ENCODE peak calls at places on chromosomes 13 and 19, in ten cellular contexts. V, X, Q, P, Z, G, L, W, J and K are unnamed samples.

GRCh38 chr19:30656520-30657100 is 284.4 kb downstream of the ZNF536 start:
- DNase-seq in V (no peak), X (no peak), Q (no peak), P (no peak), Z (no peak), G (no peak), L (no peak), W (no peak), J (no peak), K (no peak)

GRCh38 chr19:34189199-34189916 is 17.1 kb downstream of the LSM14A start:
- DNase-seq in V (no peak), X (no peak), Q (no peak), P (no peak), Z (no peak), G (no peak), L (no peak), W (no peak), J (no peak), K (no peak)

GRCh38 chr13:105410602-105411001 is 1124.9 kb downstream of the EFNB2 start:
- DNase-seq in V (peak; percentile 49), X (peak; percentile 74), Q (peak; percentile 19), P (peak; percentile 77), Z (peak; percentile 62), G (peak; percentile 45), L (peak; percentile 69), W (peak; percentile 40), J (no peak), K (peak; percentile 52)

GRCh38 chr13:49098771-49099512 is 121.2 kb upstream of the MLNR start:
- DNase-seq in V (no peak), X (no peak), Q (peak; percentile 38), P (peak; percentile 29), Z (no peak), G (peak; percentile 39), L (no peak), W (no peak), J (no peak), K (peak; percentile 65)

GRCh38 chr19:18292460-18292809 is 11.0 kb upstream of the JUND start:
- DNase-seq in V (no peak), X (no peak), Q (no peak), P (no peak), Z (no peak), G (no peak), L (peak; percentile 63), W (no peak), J (no peak), K (peak; percentile 34)

GRCh38 chr13:34587586-34587985 is 354.5 kb upstream of the NBEA start:
- DNase-seq in V (no peak), X (no peak), Q (no peak), P (no peak), Z (no peak), G (no peak), L (peak; percentile 38), W (no peak), J (no peak), K (no peak)

GRCh38 chr19:7152568-7152967 is 83.1 kb downstream of the ZNF557 start:
- DNase-seq in V (no peak), X (no peak), Q (peak; percentile 35), P (peak; percentile 24), Z (no peak), G (peak; percentile 37), L (peak; percentile 31), W (no peak), J (no peak), K (no peak)

GRCh38 chr19:5154129-5154798 is 185.4 kb downstream of the KDM4B start:
- DNase-seq in V (no peak), X (no peak), Q (peak; percentile 23), P (peak; percentile 64), Z (no peak), G (peak; percentile 26), L (no peak), W (peak; percentile 56), J (peak; percentile 63), K (peak; percentile 35)

GRCh38 chr19:37583340-37583739 is 11.3 kb downstream of the ZNF571 start:
- DNase-seq in V (no peak), X (no peak), Q (no peak), P (peak; percentile 2), Z (no peak), G (no peak), L (no peak), W (no peak), J (no peak), K (no peak)

GRCh38 chr19:36652958-36653357 is 13.7 kb downstream of the ZNF461 start:
- DNase-seq in V (no peak), X (no peak), Q (no peak), P (no peak), Z (no peak), G (no peak), L (no peak), W (no peak), J (no peak), K (no peak)

GRCh38 chr13:102261809-102262208 is 140.0 kb downstream of the FGF14 start:
- DNase-seq in V (no peak), X (no peak), Q (no peak), P (no peak), Z (no peak), G (no peak), L (no peak), W (no peak), J (no peak), K (no peak)

GRCh38 chr13:90713436-90714133 is 633.9 kb upstream of the MIR17HG start:
- DNase-seq in V (no peak), X (no peak), Q (no peak), P (no peak), Z (no peak), G (no peak), L (no peak), W (no peak), J (no peak), K (no peak)

GRCh38 chr13:53781941-53782340 is 753.3 kb downstream of the OLFM4 start:
- DNase-seq in V (no peak), X (no peak), Q (no peak), P (peak; percentile 46), Z (no peak), G (no peak), L (peak; percentile 29), W (no peak), J (no peak), K (no peak)

GRCh38 chr19:923551-924211 is 2.2 kb upstream of the ARID3A start:
- DNase-seq in V (no peak), X (no peak), Q (no peak), P (no peak), Z (no peak), G (no peak), L (no peak), W (no peak), J (no peak), K (no peak)

GRCh38 chr13:113390874-113391497 is 27.1 kb upstream of the GRTP1 start:
- DNase-seq in V (no peak), X (no peak), Q (no peak), P (no peak), Z (no peak), G (no peak), L (no peak), W (no peak), J (peak; percentile 21), K (no peak)

GRCh38 chr13:97119899-97120745 is 102.0 kb upstream of the MBNL2 start:
- DNase-seq in V (no peak), X (no peak), Q (peak; percentile 84), P (no peak), Z (no peak), G (no peak), L (no peak), W (no peak), J (no peak), K (no peak)
- H3K4me1 ChIP-seq in V (peaks cover 4% of the 10 kb centered on the region), X (peaks cover 59% of the 10 kb centered on the region), Q (peaks cover 50% of the 10 kb centered on the region), P (peaks cover 11% of the 10 kb centered on the region), Z (peaks cover 6% of the 10 kb centered on the region), G (peaks cover 69% of the 10 kb centered on the region), L (peaks cover 10% of the 10 kb centered on the region), W (peaks cover 22% of the 10 kb centered on the region), J (peaks cover 38% of the 10 kb centered on the region), K (peaks cover under 1% of the 10 kb centered on the region)

DNA sequence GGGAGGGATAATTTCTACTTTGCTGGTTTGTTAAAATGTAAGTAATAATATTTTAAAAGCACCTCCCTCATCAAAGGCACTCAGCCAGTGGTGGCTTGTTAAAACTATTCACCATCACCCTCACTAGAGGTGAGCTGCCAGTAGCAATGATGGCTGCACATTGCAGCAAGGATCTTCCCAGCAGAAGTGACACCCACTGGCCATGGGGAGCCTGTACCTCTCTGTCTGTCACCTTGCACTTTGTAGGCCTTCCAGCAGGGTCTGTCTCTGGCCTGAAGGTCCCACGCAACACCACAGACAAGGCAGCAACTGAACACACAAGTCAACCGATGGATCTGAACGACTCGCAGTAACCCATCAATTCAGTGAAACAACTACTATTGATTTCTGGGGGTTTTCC is 47.3 kb upstream of the C13orf42 start:
- DNase-seq in V (no peak), X (no peak), Q (no peak), P (no peak), Z (no peak), G (peak; percentile 15), L (no peak), W (no peak), J (no peak), K (no peak)
- H3K4me1 ChIP-seq in V (no peaks in the 10 kb centered on the region), X (no peaks in the 10 kb centered on the region), Q (peaks cover 5% of the 10 kb centered on the region), P (peaks cover 9% of the 10 kb centered on the region), Z (no peaks in the 10 kb centered on the region), G (no peaks in the 10 kb centered on the region), L (peaks cover 4% of the 10 kb centered on the region), W (no peaks in the 10 kb centered on the region), J (no peaks in the 10 kb centered on the region), K (no peaks in the 10 kb centered on the region)

GRCh38 chr13:24216176-24216575 is 55.7 kb downstream of the SPATA13 start:
- DNase-seq in V (no peak), X (no peak), Q (no peak), P (no peak), Z (no peak), G (no peak), L (no peak), W (no peak), J (no peak), K (no peak)
- H3K4me1 ChIP-seq in V (peaks cover 3% of the 10 kb centered on the region), X (no peaks in the 10 kb centered on the region), Q (peaks cover 5% of the 10 kb centered on the region), P (peaks cover 26% of the 10 kb centered on the region), Z (no peaks in the 10 kb centered on the region), G (peaks cover 53% of the 10 kb centered on the region), L (peaks cover 33% of the 10 kb centered on the region), W (peaks cover 11% of the 10 kb centered on the region), J (peaks cover 14% of the 10 kb centered on the region), K (peaks cover 10% of the 10 kb centered on the region)

DNA sequence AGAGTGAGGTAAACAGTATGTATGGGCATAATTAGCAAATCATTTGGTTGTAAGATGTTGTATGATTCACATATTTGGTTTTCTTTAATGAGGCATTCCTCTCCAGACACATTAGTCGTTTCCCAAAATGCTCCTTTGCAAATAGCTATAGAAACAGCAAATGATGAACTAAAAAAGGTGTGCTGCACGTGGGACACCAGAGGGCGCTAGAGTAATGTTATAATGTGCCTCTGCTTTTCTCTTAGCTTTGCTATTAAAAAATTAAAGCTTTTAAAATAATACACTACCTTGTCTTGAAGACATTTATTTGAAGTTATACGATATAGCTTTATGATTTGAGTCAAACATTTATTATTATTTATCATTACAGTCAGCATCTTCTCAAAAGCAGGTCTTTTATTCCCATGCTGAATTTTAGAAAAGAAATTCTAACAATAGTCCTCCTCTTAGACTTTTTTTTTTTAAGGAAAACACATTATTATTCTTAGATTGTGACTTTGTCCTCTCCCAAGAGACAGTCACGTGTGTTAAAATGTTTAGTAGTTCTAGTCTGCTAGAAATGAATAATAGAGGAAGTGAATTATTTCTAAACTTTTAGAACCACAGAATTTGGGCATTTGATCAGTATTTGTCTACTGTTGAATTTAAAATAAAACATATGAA is 121.6 kb upstream of the FRY start:
- DNase-seq in V (peak; percentile 76), X (no peak), Q (peak; percentile 81), P (peak; percentile 75), Z (no peak), G (peak; percentile 47), L (peak; percentile 65), W (peak; percentile 46), J (no peak), K (peak; percentile 73)
- H3K4me1 ChIP-seq in V (peaks cover 7% of the 10 kb centered on the region), X (peaks cover 12% of the 10 kb centered on the region), Q (peaks cover 30% of the 10 kb centered on the region), P (peaks cover 14% of the 10 kb centered on the region), Z (no peaks in the 10 kb centered on the region), G (no peaks in the 10 kb centered on the region), L (no peaks in the 10 kb centered on the region), W (peaks cover 4% of the 10 kb centered on the region), J (peaks cover 51% of the 10 kb centered on the region), K (no peaks in the 10 kb centered on the region)